ENCODE peak calls at places on chromosomes 11 and 22, in nine cellular contexts. W is CD14-positive monocyte; D is activated T-cell treated with anti-CD3 and anti-CD28 coated beads for 24 hours; E is T-cell; S is GM12865; B is neural crest cell; Y is upper lobe of right lung; G is thoracic aorta; P is activated naive CD4-positive, alpha-beta T cell. N is an unnamed sample.

GRCh38 chr22:37747715-37748100 is 50.9 kb downstream of the TRIOBP start:
- DNase-seq in B (no peak), P (no peak), S (no peak), Y (no peak), D (no peak), W (no peak), E (no peak), G (no peak), N (no peak)

GRCh38 chr11:110907629-110908028 is 195.4 kb upstream of the ARHGAP20 start:
- DNase-seq in B (no peak), P (no peak), W (peak; percentile 56), G (no peak), D (no peak), Y (no peak), E (no peak), S (peak; percentile 23), N (no peak)

GRCh38 chr11:134499990-134500389 is 87.9 kb upstream of the B3GAT1 start:
- DNase-seq in P (no peak), Y (peak; percentile 16), G (no peak), B (no peak), D (no peak), W (peak; percentile 27), S (no peak), E (no peak), N (no peak)

GRCh38 chr22:30230787-30231461 is 15.6 kb downstream of the LIF start:
- DNase-seq in Y (no peak), S (no peak), W (no peak), D (no peak), B (no peak), E (no peak), G (no peak), P (no peak), N (no peak)

GRCh38 chr11:35390737-35391682 is 28.3 kb downstream of the SLC1A2 start:
- DNase-seq in D (peak; percentile 30), G (no peak), Y (no peak), E (no peak), B (no peak), P (no peak), S (peak; percentile 79), W (no peak), N (no peak)

GRCh38 chr11:71256080-71256479 is 3.7 kb upstream of the SHANK2 start:
- DNase-seq in P (no peak), D (no peak), W (no peak), E (no peak), G (no peak), Y (peak; percentile 39), S (no peak), B (no peak), N (no peak)

GRCh38 chr11:36509265-36509664 is 807 bp downstream of the TRAF6 start:
- DNase-seq in W (no peak), S (peak; percentile 38), B (no peak), Y (no peak), P (no peak), G (no peak), D (no peak), E (no peak), N (no peak)

GRCh38 chr11:68271023-68271780 is 571 bp downstream of the C11orf24 start:
- DNase-seq in G (peak; percentile 48), S (peak; percentile 90), P (peak; percentile 44), D (peak; percentile 51), B (peak; percentile 57), E (peak; percentile 48), Y (no peak), W (peak; percentile 55), N (peak; percentile 38)

GRCh38 chr11:70099578-70100282 is 21.6 kb downstream of the ANO1 start:
- DNase-seq in P (no peak), B (no peak), Y (no peak), S (no peak), W (no peak), G (no peak), E (no peak), D (no peak), N (no peak)

GRCh38 chr11:121112498-121113455 is 11.7 kb downstream of the TECTA start:
- DNase-seq in S (peak; percentile 61), W (no peak), P (peak; percentile 1), D (peak; percentile 18), B (peak; percentile 24), E (peak; percentile 7), G (peak; percentile 9), Y (peak; percentile 75), N (no peak)

GRCh38 chr11:123430736-123431356 is 777 bp downstream of the GRAMD1B start:
- DNase-seq in D (peak; percentile 39), G (no peak), E (peak; percentile 45), S (peak; percentile 81), Y (peak; percentile 89), W (peak; percentile 88), P (peak; percentile 30), B (peak; percentile 32), N (peak; percentile 30)

GRCh38 chr11:117983163-117983475 is 3.1 kb upstream of the IL10RA start:
- DNase-seq in G (no peak), P (no peak), S (no peak), D (no peak), Y (no peak), B (no peak), W (no peak), E (no peak), N (no peak)

GRCh38 chr22:25383892-25384291 is 164.5 kb downstream of the CRYBB2 start:
- DNase-seq in E (no peak), B (no peak), P (no peak), Y (peak; percentile 59), G (no peak), W (no peak), S (no peak), D (no peak), N (no peak)

GRCh38 chr11:118379497-118379896 is 20.1 kb downstream of the UBE4A start:
- DNase-seq in D (no peak), E (no peak), P (no peak), B (no peak), S (no peak), G (no peak), Y (no peak), W (no peak), N (no peak)

GRCh38 chr22:27581688-27582087 is 219.9 kb downstream of the MN1 start:
- DNase-seq in G (peak; percentile 13), E (no peak), B (no peak), S (no peak), P (no peak), D (no peak), W (no peak), Y (no peak), N (no peak)

GRCh38 chr22:42142771-42143461 is 12.3 kb upstream of the CYP2D6 start:
- DNase-seq in G (no peak), S (no peak), Y (no peak), E (no peak), B (no peak), W (no peak), D (no peak), P (no peak), N (no peak)

GRCh38 chr11:102810943-102811528 is 13.1 kb upstream of the MMP1 start:
- DNase-seq in D (no peak), Y (no peak), P (no peak), E (no peak), S (no peak), B (peak; percentile 3), G (no peak), W (no peak), N (no peak)

GRCh38 chr11:93005239-93005638 is 35.8 kb downstream of the MTNR1B start:
- DNase-seq in W (no peak), D (no peak), E (no peak), Y (no peak), B (no peak), P (no peak), G (no peak), S (no peak), N (no peak)

GRCh38 chr11:27216268-27217149 is 146.5 kb downstream of the CCDC34 start:
- DNase-seq in D (no peak), G (no peak), E (no peak), Y (peak; percentile 66), B (no peak), P (no peak), W (no peak), S (no peak), N (no peak)

GRCh38 chr11:10147195-10147594 is 146.8 kb downstream of the SBF2 start:
- DNase-seq in Y (no peak), E (no peak), B (no peak), G (no peak), W (no peak), D (no peak), S (no peak), P (no peak), N (no peak)

GRCh38 chr22:23591846-23592245 is 11.8 kb upstream of the IGLL1 start:
- DNase-seq in B (no peak), Y (no peak), P (no peak), G (no peak), E (no peak), D (no peak), W (no peak), S (no peak), N (no peak)

GRCh38 chr11:7571640-7572000 is 57.8 kb downstream of the PPFIBP2 start:
- DNase-seq in D (no peak), S (peak; percentile 54), P (no peak), E (no peak), Y (peak; percentile 76), B (peak; percentile 73), W (no peak), G (no peak), N (no peak)

GRCh38 chr22:40042312-40042711 is 47.6 kb downstream of the FAM83F start:
- DNase-seq in D (no peak), W (no peak), P (no peak), B (no peak), E (no peak), G (no peak), S (no peak), Y (no peak), N (no peak)

GRCh38 chr11:107397357-107397756 is 60.3 kb downstream of the CWF19L2 start:
- DNase-seq in E (no peak), B (no peak), G (no peak), P (no peak), S (no peak), Y (no peak), W (no peak), D (no peak), N (no peak)

GRCh38 chr11:32173435-32173834 is 82.6 kb downstream of the RCN1 start:
- DNase-seq in S (peak; percentile 71), D (no peak), E (no peak), Y (no peak), B (peak; percentile 62), P (no peak), G (no peak), W (no peak), N (no peak)

GRCh38 chr11:44389963-44390605 is 80.1 kb upstream of the ALX4 start:
- DNase-seq in D (no peak), P (no peak), S (no peak), Y (peak; percentile 13), W (no peak), E (no peak), G (no peak), B (no peak), N (no peak)

GRCh38 chr11:74634537-74634936 is 42.2 kb downstream of the POLD3 start:
- DNase-seq in Y (no peak), G (no peak), P (no peak), E (no peak), W (no peak), B (no peak), S (no peak), D (no peak), N (no peak)

GRCh38 chr22:33302049-33302545 is 243.9 kb upstream of the SYN3 start:
- DNase-seq in P (peak; percentile 7), Y (peak; percentile 84), S (peak; percentile 86), W (no peak), B (peak; percentile 89), E (peak; percentile 48), G (peak; percentile 21), D (peak; percentile 36), N (peak; percentile 51)

GRCh38 chr22:37636186-37636948 is 3.1 kb upstream of the SH3BP1 start:
- DNase-seq in P (no peak), Y (no peak), D (no peak), S (peak; percentile 57), E (no peak), W (peak; percentile 63), B (no peak), G (no peak), N (no peak)

GRCh38 chr22:21837184-21837979 is 30.1 kb downstream of the MAPK1 start:
- DNase-seq in E (no peak), D (no peak), B (no peak), Y (no peak), G (no peak), S (no peak), W (no peak), P (no peak), N (no peak)

GRCh38 chr11:1006762-1007161 is 29.8 kb downstream of the MUC6 start:
- DNase-seq in G (no peak), Y (no peak), W (no peak), S (no peak), B (no peak), P (no peak), D (no peak), E (no peak), N (no peak)

N was measured in stimulated activated CD8-positive, alpha-beta memory T cell treated with anti-CD3 and anti-CD28 coated beads, Interleukin-4, amount 100 ng/mL, for 24 hours.